ENCODE peak calls at places on chromosome 6, in seven cellular contexts. R is left ventricle myocardium inferior, P is tibial nerve, C is testis, K is fibroblast of mammary gland, X is GM23338, L is coronary artery. Z is an unnamed sample.
A peak's percentile ranks its signal among the peaks of the same experiment; 100 is the strongest.

GRCh38 chr6:168132531-168133184 is 53.6 kb upstream of the FRMD1 start:
- DNase-seq in R (peak; percentile 69), P (no peak), L (peak; percentile 76), X (peak; percentile 88), C (peak; percentile 86), K (peak; percentile 67), Z (peak; percentile 80)

GRCh38 chr6:37099442-37099841 is 70.5 kb upstream of the PIM1 start:
- DNase-seq in L (no peak), R (no peak), K (no peak), P (no peak), X (no peak), C (no peak), Z (no peak)

GRCh38 chr6:68427630-68428029 is 207.5 kb upstream of the ADGRB3 start:
- DNase-seq in P (no peak), L (no peak), X (no peak), C (no peak), R (no peak), K (peak; percentile 32), Z (peak; percentile 58)

GRCh38 chr6:44529506-44529905 is 142.0 kb downstream of the CDC5L start:
- DNase-seq in C (no peak), X (no peak), R (no peak), K (no peak), P (no peak), L (peak; percentile 62), Z (no peak)

GRCh38 chr6:27040244-27041042 is 207.1 kb upstream of the PRSS16 start:
- DNase-seq in K (no peak), C (no peak), L (no peak), R (no peak), X (no peak), P (no peak), Z (peak; percentile 40)

GRCh38 chr6:18022398-18023231 is 35.2 kb upstream of the KIF13A start:
- DNase-seq in R (no peak), C (no peak), L (no peak), X (peak; percentile 97), K (peak; percentile 39), P (no peak), Z (peak; percentile 66)

GRCh38 chr6:132763269-132763668 is 5.6 kb upstream of the VNN2 start:
- DNase-seq in K (no peak), R (no peak), P (no peak), L (no peak), C (no peak), X (peak; percentile 5), Z (no peak)

GRCh38 chr6:150308812-150309475 is 59.9 kb upstream of the IYD start:
- DNase-seq in P (no peak), K (no peak), C (no peak), L (no peak), R (no peak), X (no peak), Z (no peak)

GRCh38 chr6:69958978-69959377 is 92.6 kb downstream of the COL19A1 start:
- DNase-seq in X (no peak), L (no peak), P (no peak), K (no peak), R (no peak), C (no peak), Z (no peak)

GRCh38 chr6:17491416-17492142 is 98.2 kb downstream of the CAP2 start:
- DNase-seq in L (no peak), P (no peak), R (no peak), X (no peak), K (no peak), C (no peak), Z (no peak)

GRCh38 chr6:16630035-16630643 is 131.1 kb downstream of the ATXN1 start:
- DNase-seq in R (no peak), C (no peak), X (no peak), K (no peak), L (no peak), P (no peak), Z (no peak)

GRCh38 chr6:137033828-137034227 is 10.9 kb downstream of the IL20RA start:
- DNase-seq in L (no peak), X (no peak), C (no peak), R (no peak), P (no peak), K (no peak), Z (peak; percentile 17)

GRCh38 chr6:148440877-148441453 is 98.3 kb downstream of the SASH1 start:
- DNase-seq in K (peak; percentile 83), X (peak; percentile 42), R (peak; percentile 68), P (peak; percentile 54), L (peak; percentile 84), C (peak; percentile 73), Z (peak; percentile 91)

GRCh38 chr6:78935561-78935960 is 68.2 kb downstream of the IRAK1BP1 start:
- DNase-seq in L (no peak), C (no peak), P (no peak), X (no peak), K (no peak), R (no peak), Z (no peak)

GRCh38 chr6:4398806-4399205 is 263.4 kb upstream of the ECI2 start:
- DNase-seq in R (no peak), C (no peak), P (no peak), K (no peak), L (no peak), X (no peak), Z (no peak)

GRCh38 chr6:95091823-95092436 is 485.4 kb upstream of the MANEA start:
- DNase-seq in P (no peak), R (no peak), K (peak; percentile 63), L (no peak), X (peak; percentile 75), C (no peak), Z (peak; percentile 87)

GRCh38 chr6:2959909-2960719 is 11.3 kb downstream of the SERPINB6 start:
- DNase-seq in P (no peak), K (peak; percentile 81), C (no peak), R (no peak), X (peak; percentile 75), L (no peak), Z (peak; percentile 47)

GRCh38 chr6:63567966-63568365 is 4.3 kb upstream of the LOC128125822 start:
- DNase-seq in X (no peak), K (no peak), L (no peak), R (no peak), P (no peak), C (no peak), Z (no peak)

GRCh38 chr6:27575594-27576361 is 102.9 kb upstream of the ZNF184 start:
- DNase-seq in P (no peak), X (peak; percentile 65), L (no peak), C (no peak), R (no peak), K (peak; percentile 43), Z (no peak)

GRCh38 chr6:169141706-169142705 is 111.6 kb downstream of the THBS2 start:
- DNase-seq in X (no peak), P (no peak), K (peak; percentile 49), R (peak; percentile 75), L (no peak), C (no peak), Z (no peak)

GRCh38 chr6:142945071-142945445 is at the start of gene HIVEP2:
- DNase-seq in R (peak; percentile 87), C (peak; percentile 89), L (peak; percentile 93), K (peak; percentile 80), P (peak; percentile 78), X (peak; percentile 89), Z (peak; percentile 91)

GRCh38 chr6:106751501-106752252 is 122.3 kb downstream of the QRSL1 start:
- DNase-seq in P (no peak), C (no peak), K (no peak), X (no peak), L (no peak), R (no peak), Z (no peak)

GRCh38 chr6:25354078-25354940 is 75.1 kb downstream of the CARMIL1 start:
- DNase-seq in L (no peak), C (no peak), K (peak; percentile 55), X (no peak), P (no peak), R (no peak), Z (peak; percentile 19)

GRCh38 chr6:31680226-31680840 is 534 bp downstream of the LY6G5C start:
- DNase-seq in L (no peak), C (no peak), R (no peak), P (no peak), X (no peak), K (no peak), Z (no peak)
- H3K4me3 ChIP-seq in L (peak overlapping the region; percentile 63), C (no peak overlapping the region), R (peak overlapping the region; percentile 74), P (peak overlapping the region; percentile 36), X (peak overlapping the region; percentile 75), K (no peak overlapping the region), Z (peak overlapping the region; percentile 61)

GRCh38 chr6:8825726-8826125 is 390.4 kb upstream of the SLC35B3 start:
- DNase-seq in C (no peak), L (no peak), P (no peak), R (no peak), X (no peak), K (no peak), Z (no peak)

GRCh38 chr6:8829296-8829695 is 394.0 kb upstream of the SLC35B3 start:
- DNase-seq in C (no peak), L (no peak), R (no peak), X (no peak), P (no peak), K (no peak), Z (no peak)

GRCh38 chr6:8828376-8828775 is 393.0 kb upstream of the SLC35B3 start:
- DNase-seq in L (no peak), C (no peak), R (no peak), P (no peak), K (no peak), X (no peak), Z (no peak)

GRCh38 chr6:8831366-8832152 is 396.2 kb upstream of the SLC35B3 start:
- DNase-seq in C (no peak), K (no peak), X (no peak), L (no peak), R (no peak), P (no peak), Z (no peak)

GRCh38 chr6:8830794-8831193 is 395.4 kb upstream of the SLC35B3 start:
- DNase-seq in R (no peak), P (no peak), K (no peak), C (no peak), L (no peak), X (no peak), Z (no peak)
- TF ChIP-seq CTCF in R (no peak), P (no peak), K (no peak), C (no peak), L (no peak), X (no peak), Z (no peak)

GRCh38 chr6:157989541-157990289 is 8.1 kb downstream of the SYNJ2 start:
- DNase-seq in K (peak; percentile 56), L (no peak), P (no peak), C (peak; percentile 78), X (peak; percentile 38), R (peak; percentile 80), Z (peak; percentile 35)
- H3K4me3 ChIP-seq in K (no peak overlapping the region), L (peak overlapping the region; percentile 50), P (no peak overlapping the region), C (no peak overlapping the region), X (no peak overlapping the region), R (no peak overlapping the region), Z (no peak overlapping the region)

DNA sequence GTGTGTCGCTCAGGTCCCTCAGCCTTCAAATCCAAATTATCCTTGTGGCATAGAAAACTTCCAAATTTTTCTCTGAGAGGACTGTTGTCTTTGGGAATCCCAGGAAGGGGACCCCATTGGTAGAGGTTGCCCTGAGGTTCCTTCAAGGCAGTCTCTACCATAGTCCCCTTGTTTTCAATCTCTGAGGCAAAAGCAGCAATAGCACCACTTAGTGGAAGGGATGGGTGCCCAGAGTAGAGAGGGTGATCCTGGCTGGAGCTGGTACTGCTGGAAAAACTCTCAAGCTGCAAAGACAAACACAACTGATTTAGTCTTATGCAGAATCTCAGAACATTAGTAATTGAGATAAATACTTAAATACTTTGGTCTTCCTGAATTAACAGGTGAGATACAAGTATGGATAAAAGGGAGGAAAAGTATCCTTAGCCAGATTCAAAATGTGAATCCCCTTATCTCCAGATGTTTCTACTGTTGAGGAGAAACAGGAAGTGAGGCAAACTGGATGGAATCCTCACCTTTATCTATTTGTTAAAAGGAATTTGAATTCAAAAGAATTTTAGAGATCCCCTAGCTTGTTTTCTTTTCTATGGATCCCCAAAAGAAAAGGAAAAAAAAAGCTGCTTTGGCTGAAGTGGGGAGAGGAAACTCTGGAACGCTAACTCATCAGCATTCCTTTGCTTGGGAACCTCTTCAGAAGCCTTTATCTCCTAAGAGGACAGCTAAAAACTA is 13.4 kb downstream of the ZNF318 start:
- DNase-seq in P (no peak), C (no peak), K (no peak), L (no peak), R (no peak), X (peak; percentile 68), Z (peak; percentile 48)
- TF ChIP-seq CTCF in P (no peak), C (no peak), K (peak; percentile 35), L (no peak), R (peak; percentile 67), X (peak; percentile 73), Z (peak; percentile 63)